ENCODE peak calls at places on chromosomes 7 and 10, in five cellular contexts. S, X, C, Z and M are unnamed samples.
A peak's percentile ranks its signal among the peaks of the same experiment; 100 is the strongest.

GRCh38 chr10:94129393-94130130 is 135.8 kb downstream of the PLCE1 start:
- DNase-seq in S (no peak), X (no peak), C (peak; percentile 88), Z (no peak), M (no peak)

GRCh38 chr7:99086532-99086931 is 57.4 kb downstream of the SMURF1 start:
- DNase-seq in S (no peak), X (no peak), C (no peak), Z (no peak), M (no peak)

GRCh38 chr7:92781117-92781720 is 55.2 kb downstream of the CDK6 start:
- DNase-seq in S (no peak), X (no peak), C (no peak), Z (no peak), M (no peak)

GRCh38 chr7:157116762-157117161 is 22.0 kb upstream of the UBE3C start:
- DNase-seq in S (no peak), X (no peak), C (no peak), Z (no peak), M (no peak)

GRCh38 chr10:3529691-3530090 is 255.3 kb downstream of the KLF6 start:
- DNase-seq in S (no peak), X (no peak), C (no peak), Z (no peak), M (no peak)

GRCh38 chr7:150829426-150829825 is 22.9 kb upstream of the AOC1 start:
- DNase-seq in S (no peak), X (no peak), C (no peak), Z (no peak), M (no peak)

GRCh38 chr10:110010076-110011069 is 2.6 kb downstream of the ADD3 start:
- DNase-seq in S (peak; percentile 48), X (peak; percentile 51), C (no peak), Z (no peak), M (peak; percentile 73)

GRCh38 chr7:48094861-48095293 is 5.8 kb downstream of the UPP1 start:
- DNase-seq in S (no peak), X (no peak), C (peak; percentile 74), Z (no peak), M (no peak)

GRCh38 chr10:124665558-124665957 is 78.6 kb downstream of the FAM53B start:
- DNase-seq in S (no peak), X (no peak), C (no peak), Z (no peak), M (no peak)

GRCh38 chr10:69913586-69913985 is 111.9 kb downstream of the COL13A1 start:
- DNase-seq in S (no peak), X (no peak), C (no peak), Z (no peak), M (no peak)

GRCh38 chr10:113097046-113097415 is 147.0 kb downstream of the TCF7L2 start:
- DNase-seq in S (no peak), X (no peak), C (no peak), Z (no peak), M (no peak)

GRCh38 chr7:29408841-29409243 is 154.8 kb upstream of the PRR15 start:
- DNase-seq in S (peak; percentile 51), X (peak; percentile 64), C (peak; percentile 89), Z (peak; percentile 34), M (peak; percentile 62)

GRCh38 chr7:148772297-148773089 is 73.8 kb downstream of the CUL1 start:
- DNase-seq in S (no peak), X (no peak), C (peak; percentile 95), Z (no peak), M (peak; percentile 66)

GRCh38 chr10:116120688-116121087 is 152.3 kb downstream of the GFRA1 start:
- DNase-seq in S (no peak), X (no peak), C (no peak), Z (peak; percentile 80), M (peak; percentile 8)

GRCh38 chr7:158049271-158049670 is 538.4 kb downstream of the PTPRN2 start:
- DNase-seq in S (no peak), X (no peak), C (no peak), Z (no peak), M (no peak)

GRCh38 chr10:106224676-106225075 is 939.8 kb downstream of the SORCS1 start:
- DNase-seq in S (no peak), X (no peak), C (peak; percentile 82), Z (no peak), M (no peak)

GRCh38 chr10:98276316-98276715 is 8.3 kb upstream of the LOXL4 start:
- DNase-seq in S (no peak), X (no peak), C (no peak), Z (no peak), M (no peak)

GRCh38 chr10:42419789-42420188 is 218.6 kb downstream of the ZNF33B start:
- DNase-seq in S (no peak), X (no peak), C (no peak), Z (no peak), M (no peak)

GRCh38 chr10:29465384-29465783 is 169.4 kb downstream of the SVIL start:
- DNase-seq in S (no peak), X (no peak), C (no peak), Z (peak; percentile 42), M (no peak)

GRCh38 chr10:128693493-128694132 is 567.4 kb upstream of the MKI67 start:
- DNase-seq in S (no peak), X (no peak), C (no peak), Z (no peak), M (no peak)

GRCh38 chr10:52949899-52950298 is 177.3 kb upstream of the MBL2 start:
- DNase-seq in S (no peak), X (peak; percentile 31), C (no peak), Z (peak; percentile 39), M (no peak)

GRCh38 chr10:71963351-71963755 is 842 bp upstream of the CHST3 start:
- DNase-seq in S (no peak), X (no peak), C (peak; percentile 68), Z (no peak), M (no peak)

GRCh38 chr10:91614254-91614624 is 18.6 kb downstream of the PPP1R3C start:
- DNase-seq in S (no peak), X (no peak), C (peak; percentile 94), Z (no peak), M (no peak)

GRCh38 chr7:137642031-137642430 is 204.7 kb downstream of the DGKI start:
- DNase-seq in S (no peak), X (no peak), C (peak; percentile 64), Z (no peak), M (no peak)

GRCh38 chr10:46228076-46229071 is 58.4 kb upstream of the ANTXRL start:
- DNase-seq in S (peak; percentile 65), X (peak; percentile 61), C (peak; percentile 74), Z (peak; percentile 84), M (peak; percentile 80)

GRCh38 chr7:157472311-157473050 is 135.7 kb downstream of the DNAJB6 start:
- DNase-seq in S (no peak), X (no peak), C (no peak), Z (no peak), M (no peak)

GRCh38 chr7:67453981-67454380 is 457.3 kb downstream of the TYW1 start:
- DNase-seq in S (no peak), X (no peak), C (no peak), Z (no peak), M (no peak)

GRCh38 chr7:12107841-12108249 is 103.2 kb upstream of the TMEM106B start:
- DNase-seq in S (no peak), X (no peak), C (peak; percentile 24), Z (no peak), M (no peak)

GRCh38 chr10:100980327-100981110 is 6.8 kb downstream of the MRPL43 start:
- DNase-seq in S (peak; percentile 6), X (no peak), C (no peak), Z (no peak), M (no peak)

GRCh38 chr7:105637755-105638154 is 56.5 kb upstream of the EFCAB10 start:
- DNase-seq in S (no peak), X (no peak), C (no peak), Z (no peak), M (no peak)

GRCh38 chr7:49630513-49630912 is 142.9 kb upstream of the VWC2 start:
- DNase-seq in S (no peak), X (no peak), C (no peak), Z (no peak), M (no peak)

GRCh38 chr10:127556911-127557310 is 7.8 kb downstream of the NPS start:
- DNase-seq in S (no peak), X (no peak), C (no peak), Z (peak; percentile 81), M (no peak)

GRCh38 chr7:137818036-137818435 is 28.7 kb downstream of the DGKI start:
- DNase-seq in S (no peak), X (no peak), C (peak; percentile 77), Z (no peak), M (no peak)

GRCh38 chr10:44306147-44306710 is 78.7 kb downstream of the CXCL12 start:
- DNase-seq in S (no peak), X (no peak), C (peak; percentile 59), Z (no peak), M (no peak)
- TF ChIP-seq CTCF in S (no peak), X (no peak), C (no peak), Z (no peak), M (no peak)

GRCh38 chr7:1123721-1124120 is 35.8 kb downstream of the GPER1 start:
- DNase-seq in S (no peak), X (no peak), C (peak; percentile 56), Z (peak; percentile 86), M (no peak)
- TF ChIP-seq CTCF in S (peak; percentile 33), X (no peak), C (peak; percentile 19), Z (no peak), M (no peak)

GRCh38 chr7:121961491-121961890 is 88.5 kb downstream of the PTPRZ1 start:
- DNase-seq in S (no peak), X (no peak), C (peak; percentile 30), Z (no peak), M (no peak)

GRCh38 chr7:121966538-121967332 is 93.8 kb downstream of the PTPRZ1 start:
- DNase-seq in S (no peak), X (no peak), C (no peak), Z (no peak), M (no peak)

DNA sequence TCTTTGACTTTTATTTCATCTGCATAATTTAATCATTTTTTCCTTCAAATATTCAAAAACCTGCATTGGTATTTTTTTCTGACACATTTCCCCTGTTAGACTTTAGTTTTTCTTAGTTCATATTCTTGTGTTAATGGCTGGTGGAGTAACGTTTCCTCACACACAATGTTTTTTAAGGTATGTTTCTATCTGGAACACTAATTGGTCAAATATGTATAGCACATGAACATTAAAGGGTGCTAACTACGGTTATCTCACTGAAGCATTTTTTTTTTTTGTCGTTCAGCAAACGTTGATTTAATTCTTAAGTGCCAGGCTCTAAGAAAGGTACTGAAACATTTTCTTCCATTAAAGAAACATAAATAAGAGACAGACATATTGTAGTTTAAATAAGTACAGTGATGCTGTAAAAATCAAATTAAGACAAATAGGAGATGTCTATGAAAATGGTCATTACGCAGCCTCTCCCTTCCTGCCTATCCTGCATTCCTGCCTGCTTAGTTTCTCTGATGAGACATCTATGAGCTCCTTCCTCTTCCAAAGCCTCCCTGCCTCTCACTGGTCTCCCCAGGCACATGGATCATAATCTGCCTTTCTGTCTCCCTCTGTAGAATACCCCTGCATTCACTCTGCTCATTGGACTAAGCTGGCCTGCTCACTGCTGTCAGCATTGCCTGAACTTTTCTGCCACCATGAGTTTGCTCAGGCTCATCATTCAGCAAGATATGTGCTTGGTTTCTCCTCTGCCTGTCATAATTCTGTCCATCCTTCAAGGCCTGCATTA is 87.9 kb downstream of the PTPRZ1 start:
- DNase-seq in S (no peak), X (no peak), C (peak; percentile 69), Z (no peak), M (no peak)
- TF ChIP-seq CTCF in S (no peak), X (no peak), C (no peak), Z (no peak), M (no peak)

DNA sequence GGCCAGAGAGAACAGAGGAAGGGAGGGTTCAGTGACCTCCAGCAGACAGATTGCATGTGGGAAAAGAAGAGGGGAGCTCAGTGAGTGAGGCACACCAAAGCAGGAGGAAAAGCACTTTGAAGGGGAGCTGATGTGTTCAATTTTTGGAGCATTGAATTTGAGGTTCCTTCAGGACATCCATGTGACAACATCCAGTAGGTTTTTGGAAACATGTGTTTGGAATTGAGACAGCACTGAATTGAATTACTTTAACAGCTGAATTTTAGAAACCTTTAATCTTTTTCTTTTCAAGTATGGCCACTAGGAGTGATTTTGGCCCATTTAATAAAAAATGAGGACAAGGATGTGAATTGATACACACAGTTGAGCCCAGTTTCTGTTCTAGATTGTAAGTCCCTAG is 101.8 kb upstream of the SEC61G start:
- DNase-seq in S (no peak), X (no peak), C (no peak), Z (no peak), M (no peak)
- TF ChIP-seq CTCF in S (no peak), X (no peak), C (no peak), Z (no peak), M (no peak)